ENCODE peak calls at places on chromosomes 3 and 15, in five cellular contexts. A is astrocyte, Y is heart right ventricle, P is psoas muscle, V is fibroblast of lung. I is an unnamed sample.

GRCh38 chr3:4332991-4333390 is 29.8 kb downstream of the SETMAR start:
- DNase-seq in A (no peak), Y (no peak), P (no peak), V (no peak), I (no peak)

GRCh38 chr3:139588450-139588849 is 48.9 kb upstream of the RBP1 start:
- DNase-seq in A (no peak), Y (peak; percentile 21), P (no peak), V (no peak), I (no peak)

GRCh38 chr3:152508705-152509104 is 240.0 kb downstream of the MBNL1 start:
- DNase-seq in A (no peak), Y (no peak), P (no peak), V (peak; percentile 6), I (no peak)

GRCh38 chr3:98602078-98602678 is 8.8 kb upstream of the CPOX start:
- DNase-seq in A (peak; percentile 45), Y (no peak), P (no peak), V (peak; percentile 83), I (no peak)

GRCh38 chr3:46860381-46861292 is 2.6 kb downstream of the MYL3 start:
- DNase-seq in A (no peak), Y (peak; percentile 50), P (peak; percentile 80), V (no peak), I (peak; percentile 74)

GRCh38 chr3:69079269-69080159 is 651 bp downstream of the UBA3 start:
- DNase-seq in A (no peak), Y (peak; percentile 35), P (peak; percentile 56), V (no peak), I (no peak)

GRCh38 chr15:69067296-69067695 is 52.8 kb downstream of the NOX5 start:
- DNase-seq in A (no peak), Y (no peak), P (no peak), V (peak; percentile 17), I (no peak)

GRCh38 chr3:58059349-58060321 is 51.4 kb downstream of the FLNB start:
- DNase-seq in A (peak; percentile 92), Y (no peak), P (no peak), V (peak; percentile 91), I (peak; percentile 32)

GRCh38 chr3:61162965-61163364 is 88.3 kb downstream of the FHIT start:
- DNase-seq in A (no peak), Y (no peak), P (no peak), V (no peak), I (no peak)

GRCh38 chr3:87173071-87173470 is 54.0 kb upstream of the CHMP2B start:
- DNase-seq in A (peak; percentile 27), Y (no peak), P (no peak), V (no peak), I (no peak)

GRCh38 chr3:129059311-129059975 is 1.1 kb upstream of the GP9 start:
- DNase-seq in A (no peak), Y (no peak), P (peak; percentile 42), V (no peak), I (peak; percentile 69)

DNA sequence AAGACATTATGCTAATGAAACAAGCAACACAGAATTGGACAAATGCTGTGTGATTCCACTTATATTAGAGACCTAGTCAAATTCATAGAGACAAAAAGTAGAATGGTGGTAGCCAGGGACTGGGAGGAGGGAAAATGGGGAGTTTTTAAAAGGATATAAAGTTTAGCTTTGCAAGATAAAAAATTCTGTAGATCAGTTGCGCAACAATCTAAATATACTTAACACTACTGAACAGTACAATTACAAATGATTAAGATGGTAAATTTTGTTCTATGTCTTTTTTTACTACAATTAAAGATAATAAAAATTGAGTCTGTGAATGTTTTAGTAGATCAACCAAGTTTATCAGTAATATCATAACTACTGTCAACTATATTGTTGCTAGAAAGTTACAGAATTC is 340.1 kb upstream of the PDZRN3 start:
- DNase-seq in A (no peak), Y (no peak), P (no peak), V (no peak), I (no peak)
- TF ChIP-seq CTCF in A (no peak), Y (no peak), P (no peak), V (no peak), I (no peak)

DNA sequence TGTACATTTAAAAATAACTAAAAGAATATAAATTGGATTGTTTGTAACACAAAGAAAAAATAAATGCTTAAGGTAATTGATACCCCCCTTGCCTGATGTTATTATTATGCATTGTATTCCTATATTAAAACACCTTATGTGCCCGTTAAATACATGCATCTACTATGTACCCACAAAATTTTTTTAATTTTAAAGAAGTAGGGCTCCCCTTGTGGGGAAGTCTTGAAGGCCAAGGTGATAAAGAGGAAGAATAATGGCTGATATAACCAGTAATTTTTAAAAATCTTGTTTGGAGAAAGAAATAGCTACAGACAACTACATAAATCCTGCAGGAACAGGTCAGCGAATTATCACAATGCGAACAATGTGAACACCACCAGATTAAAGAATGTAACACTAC is 451.7 kb upstream of the ARHGEF26 start:
- DNase-seq in A (no peak), Y (no peak), P (no peak), V (no peak), I (no peak)
- TF ChIP-seq CTCF in A (no peak), Y (no peak), P (no peak), V (peak; percentile 23), I (peak; percentile 30)

GRCh38 chr15:51382787-51383186 is 41.3 kb downstream of the GLDN start:
- DNase-seq in A (peak; percentile 20), Y (no peak), P (no peak), V (peak; percentile 61), I (no peak)
- TF ChIP-seq CTCF in A (peak; percentile 70), Y (peak; percentile 31), P (peak; percentile 22), V (peak; percentile 85), I (peak; percentile 78)

GRCh38 chr15:78907577-78907976 is 34.9 kb downstream of the MORF4L1 start:
- DNase-seq in A (no peak), Y (no peak), P (no peak), V (no peak), I (no peak)
- TF ChIP-seq CTCF in A (peak; percentile 4), Y (peak; percentile 26), P (no peak), V (peak; percentile 28), I (peak; percentile 67)

GRCh38 chr3:10286596-10287295 is 6.0 kb downstream of the GHRL start:
- DNase-seq in A (peak; percentile 68), Y (no peak), P (no peak), V (peak; percentile 86), I (no peak)
- TF ChIP-seq CTCF in A (peak; percentile 53), Y (no peak), P (no peak), V (peak; percentile 69), I (peak; percentile 27)

GRCh38 chr3:155739154-155739553 is 5.7 kb downstream of the PLCH1 start:
- DNase-seq in A (no peak), Y (no peak), P (no peak), V (no peak), I (no peak)
- TF ChIP-seq CTCF in A (no peak), Y (no peak), P (no peak), V (no peak), I (peak; percentile 38)

I was measured in chondrocyte.